ENCODE peak calls at places on chromosomes 2 and 18, in seven cellular contexts. Q is CD8-positive, alpha-beta memory T cell; W is A549; A is fibroblast of lung; U is PC-3; N is upper lobe of left lung; R is IMR-90. C is an unnamed sample.

GRCh38 chr2:47904903-47905453 is 1.3 kb downstream of the FBXO11 start:
- DNase-seq in Q (no peak), W (peak; percentile 17), A (peak; percentile 23), U (no peak), N (peak; percentile 37), R (no peak), C (peak; percentile 54)

GRCh38 chr2:46008082-46008870 is 288.9 kb upstream of the EPAS1 start:
- DNase-seq in Q (no peak), W (no peak), A (peak; percentile 78), U (peak; percentile 32), N (no peak), R (peak; percentile 77), C (no peak)

GRCh38 chr2:58959996-58960395 is 718.9 kb upstream of the FANCL start:
- DNase-seq in Q (no peak), W (no peak), A (peak; percentile 2), U (no peak), N (no peak), R (no peak), C (no peak)

GRCh38 chr2:144801766-144802165 is 281.8 kb upstream of the ZEB2 start:
- DNase-seq in Q (no peak), W (no peak), A (peak; percentile 87), U (peak; percentile 57), N (no peak), R (peak; percentile 89), C (peak; percentile 7)

GRCh38 chr2:174026122-174026845 is 61.1 kb upstream of the SP3 start:
- DNase-seq in Q (no peak), W (no peak), A (peak; percentile 88), U (no peak), N (no peak), R (peak; percentile 88), C (no peak)

GRCh38 chr2:237432484-237433092 is 18.6 kb upstream of the COL6A3 start:
- DNase-seq in Q (peak; percentile 68), W (peak; percentile 45), A (peak; percentile 98), U (peak; percentile 97), N (no peak), R (peak; percentile 93), C (no peak)

GRCh38 chr2:39568561-39569006 is 97.1 kb upstream of the TMEM178A start:
- DNase-seq in Q (no peak), W (no peak), A (peak; percentile 90), U (peak; percentile 84), N (no peak), R (peak; percentile 84), C (peak; percentile 90)

GRCh38 chr2:152566728-152567069 is 150.6 kb downstream of the PRPF40A start:
- DNase-seq in Q (no peak), W (no peak), A (peak; percentile 68), U (peak; percentile 64), N (peak; percentile 32), R (peak; percentile 56), C (no peak)

GRCh38 chr2:224039080-224039769 is at the start of gene SERPINE2:
- DNase-seq in Q (no peak), W (peak; percentile 91), A (peak; percentile 56), U (peak; percentile 69), N (no peak), R (peak; percentile 37), C (peak; percentile 80)

GRCh38 chr18:54828290-54828871 is at the start of gene RAB27B:
- DNase-seq in Q (peak; percentile 54), W (peak; percentile 59), A (peak; percentile 94), U (peak; percentile 89), N (peak; percentile 91), R (peak; percentile 85), C (peak; percentile 65)

GRCh38 chr2:30655660-30656059 is 151.6 kb downstream of the CAPN13 start:
- DNase-seq in Q (no peak), W (no peak), A (peak; percentile 93), U (no peak), N (no peak), R (peak; percentile 82), C (peak; percentile 97)

GRCh38 chr2:98565286-98565860 is 42.9 kb downstream of the COA5 start:
- DNase-seq in Q (no peak), W (no peak), A (no peak), U (no peak), N (no peak), R (no peak), C (no peak)

GRCh38 chr2:6454286-6454990 is 411.3 kb downstream of the CMPK2 start:
- DNase-seq in Q (no peak), W (no peak), A (peak; percentile 8), U (no peak), N (no peak), R (no peak), C (peak; percentile 14)

GRCh38 chr18:53918091-53918490 is 306.4 kb downstream of the MBD2 start:
- DNase-seq in Q (no peak), W (no peak), A (no peak), U (no peak), N (no peak), R (no peak), C (no peak)

GRCh38 chr18:23844991-23845680 is 155.9 kb downstream of the LAMA3 start:
- DNase-seq in Q (no peak), W (no peak), A (peak; percentile 77), U (peak; percentile 69), N (no peak), R (no peak), C (peak; percentile 42)

GRCh38 chr2:164841719-164842623 is at the start of gene COBLL1:
- DNase-seq in Q (no peak), W (peak; percentile 69), A (peak; percentile 67), U (peak; percentile 85), N (peak; percentile 80), R (peak; percentile 41), C (peak; percentile 86)

GRCh38 chr18:74898965-74899364 is 301.3 kb downstream of the ZNF407 start:
- DNase-seq in Q (no peak), W (no peak), A (peak; percentile 55), U (peak; percentile 72), N (no peak), R (peak; percentile 68), C (no peak)

GRCh38 chr18:64271264-64271663 is 122.4 kb upstream of the LINC00305 start:
- DNase-seq in Q (no peak), W (no peak), A (no peak), U (no peak), N (no peak), R (no peak), C (no peak)

DNA sequence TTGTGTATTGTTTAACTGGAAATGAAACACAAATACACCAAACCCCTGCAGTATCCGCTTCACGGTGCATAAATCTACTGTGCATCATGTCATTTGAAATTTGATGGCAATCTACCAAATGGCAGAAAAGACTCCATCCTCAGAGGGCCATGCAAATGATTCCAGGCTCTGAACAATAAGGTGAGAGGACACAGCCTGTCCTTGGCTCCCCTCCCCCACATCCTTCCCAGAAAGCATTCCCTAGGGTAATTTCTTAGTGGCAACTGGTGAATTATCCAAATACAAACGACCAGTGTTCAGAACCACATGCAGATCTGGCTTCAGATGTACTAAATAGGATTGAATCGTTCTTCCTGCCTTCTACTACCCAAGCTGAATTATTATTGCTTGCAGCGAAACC is 80.6 kb downstream of the ADCYAP1 start:
- DNase-seq in Q (no peak), W (no peak), A (no peak), U (no peak), N (no peak), R (no peak), C (peak; percentile 78)
- H3K4me3 ChIP-seq in Q (no peak overlapping the region), W (no peak overlapping the region), A (no peak overlapping the region), U (no peak overlapping the region), N (no peak overlapping the region), R (no peak overlapping the region), C (no peak overlapping the region)

GRCh38 chr18:79498662-79499061 is 102.9 kb downstream of the NFATC1 start:
- DNase-seq in Q (no peak), W (no peak), A (no peak), U (no peak), N (no peak), R (no peak), C (no peak)
- H3K4me1 ChIP-seq in Q (no peaks in the 10 kb centered on the region), W (no peaks in the 10 kb centered on the region), A (no peaks in the 10 kb centered on the region), U (no peaks in the 10 kb centered on the region), N (no peaks in the 10 kb centered on the region), R (no peaks in the 10 kb centered on the region), C (no peaks in the 10 kb centered on the region)

DNA sequence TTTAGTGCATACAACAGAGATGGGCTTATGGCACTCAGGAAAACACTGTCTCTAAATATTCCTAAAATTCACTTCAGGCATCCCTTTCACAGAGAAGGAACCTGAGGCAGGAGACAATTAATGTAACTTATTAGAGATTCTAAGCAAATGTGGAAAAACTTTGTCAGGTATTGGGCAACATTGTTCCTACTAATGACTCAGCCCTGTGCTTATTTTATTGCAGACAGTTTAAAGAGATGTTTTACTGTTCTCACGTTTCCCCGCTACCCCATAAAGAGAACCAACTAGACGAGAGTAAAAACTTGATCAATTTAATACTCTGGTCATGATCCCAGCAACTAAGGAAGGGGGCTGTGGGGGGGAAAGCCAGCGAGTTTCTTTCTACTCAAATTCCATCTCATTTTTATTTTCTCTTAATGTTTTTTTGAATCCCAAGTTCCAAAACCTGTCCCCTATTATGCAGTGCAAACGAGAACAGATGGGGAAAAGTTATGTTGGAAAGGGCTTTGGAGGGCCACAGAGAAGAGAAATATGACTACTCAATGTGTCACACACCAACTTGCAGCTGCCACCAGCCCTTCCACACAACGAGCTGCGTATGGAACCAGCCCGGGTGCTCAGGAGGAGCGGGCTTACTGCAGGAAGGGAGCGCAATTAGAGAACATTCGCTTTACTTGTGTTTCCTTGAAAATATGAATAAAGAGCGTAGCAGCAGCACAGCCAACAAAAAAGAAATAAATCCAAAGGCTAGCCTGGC is 18.7 kb upstream of the ACVR1 start:
- DNase-seq in Q (no peak), W (no peak), A (peak; percentile 79), U (peak; percentile 69), N (no peak), R (peak; percentile 84), C (peak; percentile 50)
- H3K4me3 ChIP-seq in Q (no peak overlapping the region), W (no peak overlapping the region), A (no peak overlapping the region), U (no peak overlapping the region), N (no peak overlapping the region), R (peak overlapping the region; percentile 11), C (peak overlapping the region; percentile 10)

GRCh38 chr2:239945751-239946569 is 79.2 kb downstream of the NDUFA10 start:
- DNase-seq in Q (no peak), W (no peak), A (no peak), U (no peak), N (peak; percentile 18), R (no peak), C (no peak)

GRCh38 chr2:239949079-239949478 is 76.1 kb downstream of the NDUFA10 start:
- DNase-seq in Q (no peak), W (no peak), A (no peak), U (no peak), N (peak; percentile 12), R (no peak), C (no peak)

GRCh38 chr2:239946570-239947311 is 78.4 kb downstream of the NDUFA10 start:
- DNase-seq in Q (no peak), W (no peak), A (no peak), U (no peak), N (peak; percentile 16), R (no peak), C (no peak)

GRCh38 chr2:239948100-239948881 is 76.9 kb downstream of the NDUFA10 start:
- DNase-seq in Q (no peak), W (no peak), A (no peak), U (no peak), N (peak; percentile 16), R (no peak), C (no peak)

DNA sequence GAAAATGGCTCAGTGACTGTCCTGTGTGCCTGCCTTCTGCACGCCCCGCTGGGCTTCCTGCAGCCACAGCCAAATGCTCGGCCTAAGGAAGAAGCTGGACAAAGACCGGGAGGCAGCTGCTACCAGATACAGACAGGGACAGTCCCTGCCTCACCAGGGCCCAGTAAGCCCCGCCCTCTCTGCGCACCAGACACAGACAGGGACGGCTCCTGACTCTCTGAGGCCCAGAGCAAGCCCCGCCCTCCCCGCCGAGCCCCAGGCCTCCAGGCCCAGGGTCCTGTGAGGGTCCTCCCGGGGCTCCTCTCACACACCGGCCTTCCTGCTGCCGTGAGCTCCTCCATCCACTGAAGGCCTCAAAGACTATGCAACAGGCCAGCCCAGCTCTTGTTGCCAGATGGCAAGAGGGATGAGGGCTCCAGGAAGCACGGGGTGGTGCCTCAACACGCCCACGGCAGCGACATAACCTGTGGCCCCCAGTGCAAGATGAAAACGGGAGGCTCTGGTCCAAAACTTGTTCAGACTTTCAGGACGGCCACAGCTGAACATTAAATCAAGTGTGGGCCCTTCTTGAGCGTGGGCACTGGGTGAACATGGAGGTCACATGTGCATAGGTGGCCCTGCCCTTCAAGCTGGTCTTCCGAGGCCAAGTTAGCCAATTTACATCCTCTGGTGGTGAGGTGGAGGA is 77.6 kb downstream of the NDUFA10 start:
- DNase-seq in Q (no peak), W (no peak), A (no peak), U (no peak), N (peak; percentile 18), R (no peak), C (no peak)
- H3K4me1 ChIP-seq in Q (peaks cover 12% of the 10 kb centered on the region), W (no peaks in the 10 kb centered on the region), A (no peaks in the 10 kb centered on the region), U (no peaks in the 10 kb centered on the region), N (no peaks in the 10 kb centered on the region), R (no peaks in the 10 kb centered on the region), C (no peaks in the 10 kb centered on the region)

C was measured in SJCRH30.